ENCODE peak calls at places on chromosomes 4 and X, in nine cellular contexts. One of them, this sample, is unnamed.
A peak's percentile ranks its signal among the peaks of the same experiment; 100 is the strongest.

GRCh38 chr4:143658336-143658735 is 42.1 kb downstream of the FREM3 start:
- DNase-seq in HepG2: no peak
- DNase-seq in GM23338: no peak
- DNase-seq in astrocyte: no peak
- DNase-seq in endothelial cell of umbilical vein: no peak
- DNase-seq in K562: no peak
- DNase-seq in fibroblast of lung: no peak
- DNase-seq in H1: no peak
- DNase-seq in A673: no peak
- DNase-seq in this sample: no peak

GRCh38 chr4:83731609-83732008 is 195.7 kb downstream of the GPAT3 start:
- DNase-seq in fibroblast of lung: no peak
- DNase-seq in K562: no peak
- DNase-seq in A673: no peak
- DNase-seq in astrocyte: no peak
- DNase-seq in GM23338: no peak
- DNase-seq in HepG2: no peak
- DNase-seq in H1: no peak
- DNase-seq in endothelial cell of umbilical vein: no peak
- DNase-seq in this sample: peak; percentile 63

GRCh38 chr4:113478032-113478431 is 283.5 kb downstream of the CAMK2D start:
- DNase-seq in A673: no peak
- DNase-seq in endothelial cell of umbilical vein: no peak
- DNase-seq in fibroblast of lung: no peak
- DNase-seq in K562: no peak
- DNase-seq in H1: no peak
- DNase-seq in astrocyte: no peak
- DNase-seq in HepG2: no peak
- DNase-seq in GM23338: no peak
- DNase-seq in this sample: no peak

GRCh38 chr4:94934201-94934600 is 176.4 kb downstream of the BMPR1B start:
- DNase-seq in K562: no peak
- DNase-seq in H1: no peak
- DNase-seq in HepG2: no peak
- DNase-seq in A673: no peak
- DNase-seq in endothelial cell of umbilical vein: peak; percentile 49
- DNase-seq in fibroblast of lung: peak; percentile 46
- DNase-seq in GM23338: no peak
- DNase-seq in astrocyte: peak; percentile 62
- DNase-seq in this sample: peak; percentile 47

GRCh38 chrX:106220177-106220576 is 52.1 kb downstream of the PWWP3B start:
- DNase-seq in K562: no peak
- DNase-seq in GM23338: peak; percentile 10
- DNase-seq in fibroblast of lung: no peak
- DNase-seq in HepG2: no peak
- DNase-seq in H1: no peak
- DNase-seq in A673: no peak
- DNase-seq in endothelial cell of umbilical vein: no peak
- DNase-seq in astrocyte: no peak
- DNase-seq in this sample: peak; percentile 17

GRCh38 chr4:39103291-39103690 is 41.3 kb downstream of the KLHL5 start:
- DNase-seq in endothelial cell of umbilical vein: no peak
- DNase-seq in H1: no peak
- DNase-seq in HepG2: no peak
- DNase-seq in astrocyte: no peak
- DNase-seq in GM23338: no peak
- DNase-seq in A673: no peak
- DNase-seq in fibroblast of lung: no peak
- DNase-seq in K562: no peak
- DNase-seq in this sample: no peak

GRCh38 chr4:107050525-107051135 is 14.5 kb upstream of the DKK2 start:
- DNase-seq in endothelial cell of umbilical vein: peak; percentile 12
- DNase-seq in GM23338: peak; percentile 43
- DNase-seq in astrocyte: no peak
- DNase-seq in H1: no peak
- DNase-seq in K562: no peak
- DNase-seq in A673: peak; percentile 53
- DNase-seq in HepG2: peak; percentile 13
- DNase-seq in fibroblast of lung: no peak
- DNase-seq in this sample: peak; percentile 21

GRCh38 chrX:148192547-148192946 is 211.4 kb downstream of the FMR1NB start:
- DNase-seq in astrocyte: no peak
- DNase-seq in GM23338: no peak
- DNase-seq in K562: no peak
- DNase-seq in endothelial cell of umbilical vein: no peak
- DNase-seq in H1: no peak
- DNase-seq in fibroblast of lung: no peak
- DNase-seq in A673: no peak
- DNase-seq in HepG2: no peak
- DNase-seq in this sample: no peak

GRCh38 chrX:68692651-68693050 is 45.2 kb downstream of the STARD8 start:
- DNase-seq in H1: no peak
- DNase-seq in HepG2: no peak
- DNase-seq in GM23338: no peak
- DNase-seq in A673: no peak
- DNase-seq in astrocyte: peak; percentile 29
- DNase-seq in K562: no peak
- DNase-seq in endothelial cell of umbilical vein: no peak
- DNase-seq in fibroblast of lung: no peak
- DNase-seq in this sample: peak; percentile 6

GRCh38 chrX:19177710-19178109 is 55.4 kb upstream of the ADGRG2 start:
- DNase-seq in HepG2: no peak
- DNase-seq in fibroblast of lung: no peak
- DNase-seq in H1: no peak
- DNase-seq in astrocyte: peak; percentile 56
- DNase-seq in endothelial cell of umbilical vein: no peak
- DNase-seq in K562: no peak
- DNase-seq in GM23338: no peak
- DNase-seq in A673: peak; percentile 98
- DNase-seq in this sample: no peak

GRCh38 chr4:7802093-7802726 is 137.5 kb downstream of the AFAP1 start:
- DNase-seq in GM23338: peak; percentile 89
- DNase-seq in K562: peak; percentile 76
- DNase-seq in endothelial cell of umbilical vein: peak; percentile 86
- DNase-seq in A673: peak; percentile 85
- DNase-seq in H1: peak; percentile 95
- DNase-seq in fibroblast of lung: peak; percentile 90
- DNase-seq in astrocyte: peak; percentile 64
- DNase-seq in HepG2: peak; percentile 67
- DNase-seq in this sample: peak; percentile 79

GRCh38 chr4:53706422-53707032 is 115.2 kb upstream of the LNX1 start:
- DNase-seq in HepG2: peak; percentile 35
- DNase-seq in H1: no peak
- DNase-seq in A673: peak; percentile 21
- DNase-seq in K562: peak; percentile 15
- DNase-seq in fibroblast of lung: peak; percentile 83
- DNase-seq in astrocyte: peak; percentile 45
- DNase-seq in endothelial cell of umbilical vein: peak; percentile 36
- DNase-seq in GM23338: peak; percentile 87
- DNase-seq in this sample: peak; percentile 87

GRCh38 chr4:77358315-77358928 is 201.4 kb downstream of the CCNG2 start:
- DNase-seq in fibroblast of lung: peak; percentile 51
- DNase-seq in A673: peak; percentile 20
- DNase-seq in H1: no peak
- DNase-seq in GM23338: peak; percentile 73
- DNase-seq in astrocyte: no peak
- DNase-seq in HepG2: peak; percentile 19
- DNase-seq in endothelial cell of umbilical vein: peak; percentile 41
- DNase-seq in K562: peak; percentile 47
- DNase-seq in this sample: peak; percentile 55

GRCh38 chrX:17643528-17643927 is 93.8 kb upstream of the SCML1 start:
- DNase-seq in A673: no peak
- DNase-seq in fibroblast of lung: no peak
- DNase-seq in GM23338: no peak
- DNase-seq in H1: no peak
- DNase-seq in astrocyte: no peak
- DNase-seq in endothelial cell of umbilical vein: no peak
- DNase-seq in HepG2: no peak
- DNase-seq in K562: no peak
- DNase-seq in this sample: no peak

GRCh38 chr4:173242466-173243250 is 74.0 kb downstream of the GALNT7 start:
- DNase-seq in HepG2: no peak
- DNase-seq in K562: no peak
- DNase-seq in endothelial cell of umbilical vein: no peak
- DNase-seq in H1: no peak
- DNase-seq in GM23338: no peak
- DNase-seq in fibroblast of lung: no peak
- DNase-seq in A673: no peak
- DNase-seq in astrocyte: no peak
- DNase-seq in this sample: no peak

GRCh38 chrX:17499512-17499911 is 124.5 kb downstream of the NHS start:
- DNase-seq in HepG2: no peak
- DNase-seq in astrocyte: no peak
- DNase-seq in endothelial cell of umbilical vein: no peak
- DNase-seq in A673: no peak
- DNase-seq in GM23338: peak; percentile 20
- DNase-seq in K562: no peak
- DNase-seq in H1: no peak
- DNase-seq in fibroblast of lung: no peak
- DNase-seq in this sample: no peak

GRCh38 chrX:103442536-103442901 is 66.2 kb downstream of the BEX3 start:
- DNase-seq in GM23338: no peak
- DNase-seq in K562: no peak
- DNase-seq in astrocyte: peak; percentile 69
- DNase-seq in H1: no peak
- DNase-seq in A673: no peak
- DNase-seq in fibroblast of lung: peak; percentile 79
- DNase-seq in endothelial cell of umbilical vein: peak; percentile 61
- DNase-seq in HepG2: no peak
- DNase-seq in this sample: no peak

DNA sequence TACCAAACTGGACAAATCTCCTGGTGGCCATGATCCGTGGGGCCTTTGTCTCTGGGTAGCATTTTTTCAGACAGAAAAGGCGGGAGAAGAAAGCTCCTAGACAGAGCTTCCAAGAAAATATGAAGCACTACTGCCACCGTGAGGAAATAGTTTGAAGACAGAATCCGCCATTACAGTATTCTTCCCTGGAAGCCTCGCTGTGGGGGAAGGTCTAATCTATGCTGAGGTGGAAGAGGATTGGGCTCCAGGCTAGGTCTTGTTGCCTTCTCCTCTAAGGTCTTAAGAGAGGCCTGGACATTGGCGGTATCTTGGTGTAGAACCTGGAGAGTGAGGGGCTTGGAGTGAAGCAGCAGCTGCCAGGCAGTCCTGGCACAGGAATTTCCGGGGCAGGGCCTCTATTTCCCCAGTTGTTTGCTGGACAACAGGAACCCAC is 218.9 kb downstream of the OR13H1 start:
- DNase-seq in H1: no peak
- DNase-seq in endothelial cell of umbilical vein: no peak
- DNase-seq in HepG2: no peak
- DNase-seq in K562: peak; percentile 34
- DNase-seq in GM23338: peak; percentile 8
- DNase-seq in astrocyte: peak; percentile 17
- DNase-seq in fibroblast of lung: no peak
- DNase-seq in A673: peak; percentile 79
- DNase-seq in this sample: peak; percentile 54
- TF ChIP-seq CTCF in H1: no peak
- TF ChIP-seq CTCF in endothelial cell of umbilical vein: no peak
- TF ChIP-seq CTCF in HepG2: no peak
- TF ChIP-seq CTCF in K562: peak; percentile 56
- TF ChIP-seq CTCF in GM23338: no peak
- TF ChIP-seq CTCF in astrocyte: no peak
- TF ChIP-seq CTCF in fibroblast of lung: no peak
- TF ChIP-seq CTCF in A673: peak; percentile 60
- TF ChIP-seq CTCF in this sample: peak; percentile 40

GRCh38 chrX:37454537-37455285 is 105.5 kb downstream of the PRRG1 start:
- DNase-seq in endothelial cell of umbilical vein: peak; percentile 32
- DNase-seq in HepG2: no peak
- DNase-seq in astrocyte: peak; percentile 70
- DNase-seq in fibroblast of lung: no peak
- DNase-seq in GM23338: peak; percentile 25
- DNase-seq in K562: no peak
- DNase-seq in H1: no peak
- DNase-seq in A673: no peak
- DNase-seq in this sample: peak; percentile 89
- H3K27ac ChIP-seq in endothelial cell of umbilical vein: peak overlapping the region; percentile 21
- H3K27ac ChIP-seq in HepG2: no peak overlapping the region
- H3K27ac ChIP-seq in astrocyte: no peak overlapping the region
- H3K27ac ChIP-seq in fibroblast of lung: no peak overlapping the region
- H3K27ac ChIP-seq in GM23338: no peak overlapping the region
- H3K27ac ChIP-seq in K562: no peak overlapping the region
- H3K27ac ChIP-seq in H1: no peak overlapping the region
- H3K27ac ChIP-seq in A673: no peak overlapping the region
- H3K27ac ChIP-seq in this sample: peak overlapping the region; percentile 82

DNA sequence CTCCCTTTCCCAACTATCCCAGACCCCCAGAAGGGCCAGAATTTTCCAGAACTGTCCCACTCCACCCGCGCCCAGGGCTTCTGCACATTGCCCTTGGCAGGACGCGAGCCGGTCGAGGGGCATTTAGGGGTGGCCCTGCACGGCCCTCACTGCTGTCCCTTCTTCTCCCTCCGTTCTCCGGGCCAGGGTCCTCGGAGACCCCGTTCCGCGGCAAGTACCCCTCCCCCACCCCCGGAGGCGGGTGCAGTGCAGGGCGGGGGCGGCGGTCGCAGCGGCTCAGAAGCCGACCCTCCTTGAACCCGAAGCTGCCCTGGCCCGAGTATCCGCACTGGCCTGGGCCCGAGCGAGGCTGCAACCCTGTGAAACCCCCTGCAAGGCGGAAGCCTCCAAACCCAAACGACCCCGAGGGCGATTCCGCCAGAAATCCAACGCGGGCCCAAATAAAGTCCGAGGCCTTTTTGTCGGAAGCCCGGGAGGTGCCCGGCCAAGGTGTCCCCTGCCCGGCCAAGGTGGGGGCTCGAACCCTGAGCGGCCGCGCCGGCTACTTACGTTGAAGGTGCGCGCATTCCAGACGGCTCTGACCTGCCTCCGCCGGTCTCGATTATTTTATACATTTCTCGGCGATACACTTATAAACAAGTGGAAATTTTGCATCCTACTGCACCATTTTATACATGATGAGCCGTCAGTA is 53.2 kb upstream of the TMEM33 start:
- DNase-seq in K562: no peak
- DNase-seq in astrocyte: no peak
- DNase-seq in H1: peak; percentile 71
- DNase-seq in A673: no peak
- DNase-seq in endothelial cell of umbilical vein: no peak
- DNase-seq in fibroblast of lung: no peak
- DNase-seq in GM23338: peak; percentile 71
- DNase-seq in HepG2: no peak
- DNase-seq in this sample: no peak
- TF ChIP-seq EZH2 in K562: no peak
- TF ChIP-seq EZH2 in astrocyte: peak; percentile 100
- TF ChIP-seq EZH2 in H1: peak; percentile 89
- TF ChIP-seq EZH2 in A673: peak; percentile 95
- TF ChIP-seq EZH2 in endothelial cell of umbilical vein: peak; percentile 97
- TF ChIP-seq EZH2 in fibroblast of lung: peak; percentile 94
- TF ChIP-seq EZH2 in GM23338: peak; percentile 88
- TF ChIP-seq EZH2 in HepG2: no peak
- TF ChIP-seq EZH2 in this sample: no peak

GRCh38 chrX:25860322-25860721 is 277.8 kb upstream of the MAGEB18 start:
- DNase-seq in fibroblast of lung: no peak
- DNase-seq in H1: no peak
- DNase-seq in GM23338: no peak
- DNase-seq in HepG2: no peak
- DNase-seq in A673: no peak
- DNase-seq in astrocyte: no peak
- DNase-seq in K562: no peak
- DNase-seq in endothelial cell of umbilical vein: no peak
- DNase-seq in this sample: no peak

GRCh38 chrX:25853002-25853479 is 285.1 kb upstream of the MAGEB18 start:
- DNase-seq in H1: no peak
- DNase-seq in endothelial cell of umbilical vein: no peak
- DNase-seq in A673: no peak
- DNase-seq in astrocyte: no peak
- DNase-seq in HepG2: no peak
- DNase-seq in fibroblast of lung: no peak
- DNase-seq in GM23338: no peak
- DNase-seq in K562: no peak
- DNase-seq in this sample: no peak

GRCh38 chrX:25858273-25858880 is 279.8 kb upstream of the MAGEB18 start:
- DNase-seq in A673: no peak
- DNase-seq in HepG2: no peak
- DNase-seq in fibroblast of lung: peak; percentile 1
- DNase-seq in GM23338: no peak
- DNase-seq in H1: no peak
- DNase-seq in astrocyte: no peak
- DNase-seq in endothelial cell of umbilical vein: peak; percentile 73
- DNase-seq in K562: no peak
- DNase-seq in this sample: no peak
- TF ChIP-seq CTCF in A673: no peak
- TF ChIP-seq CTCF in HepG2: no peak
- TF ChIP-seq CTCF in fibroblast of lung: no peak
- TF ChIP-seq CTCF in GM23338: no peak
- TF ChIP-seq CTCF in H1: no peak
- TF ChIP-seq CTCF in astrocyte: no peak
- TF ChIP-seq CTCF in endothelial cell of umbilical vein: peak; percentile 16
- TF ChIP-seq CTCF in K562: no peak
- TF ChIP-seq CTCF in this sample: no peak

This sample was measured in PC-3.